ENCODE peak calls at places on chromosome 18, in six cellular contexts. One of them, this sample, is unnamed.

GRCh38 chr18:36850527-36851201 is 21.7 kb downstream of the KIAA1328 start:
- DNase-seq in K562: peak
- DNase-seq in HepG2: peak
- DNase-seq in GM12878: no peak
- DNase-seq in endothelial cell of umbilical vein: peak
- DNase-seq in A549: peak
- DNase-seq in this sample: peak

GRCh38 chr18:75198046-75198445 is 10.9 kb downstream of the PTGR3 start:
- DNase-seq in K562: no peak
- DNase-seq in HepG2: no peak
- DNase-seq in GM12878: no peak
- DNase-seq in endothelial cell of umbilical vein: no peak
- DNase-seq in A549: no peak
- DNase-seq in this sample: no peak

GRCh38 chr18:62324917-62325805 is at the start of gene TNFRSF11A:
- DNase-seq in K562: peak
- DNase-seq in HepG2: no peak
- DNase-seq in GM12878: no peak
- DNase-seq in endothelial cell of umbilical vein: peak
- DNase-seq in A549: peak
- DNase-seq in this sample: peak

GRCh38 chr18:45837283-45838070 is 12.0 kb downstream of the SIGLEC15 start:
- DNase-seq in K562: no peak
- DNase-seq in HepG2: no peak
- DNase-seq in GM12878: no peak
- DNase-seq in endothelial cell of umbilical vein: peak
- DNase-seq in A549: peak
- DNase-seq in this sample: peak

GRCh38 chr18:38241216-38241615 is 675.6 kb upstream of the CELF4 start:
- DNase-seq in K562: no peak
- DNase-seq in HepG2: no peak
- DNase-seq in GM12878: no peak
- DNase-seq in endothelial cell of umbilical vein: no peak
- DNase-seq in A549: no peak
- DNase-seq in this sample: no peak

GRCh38 chr18:2978626-2979025 is 34.3 kb downstream of the LPIN2 start:
- DNase-seq in K562: no peak
- DNase-seq in HepG2: no peak
- DNase-seq in GM12878: no peak
- DNase-seq in endothelial cell of umbilical vein: peak
- DNase-seq in A549: peak
- DNase-seq in this sample: peak

GRCh38 chr18:8866679-8867078 is 161.3 kb downstream of the MTCL1 start:
- DNase-seq in K562: no peak
- DNase-seq in HepG2: no peak
- DNase-seq in GM12878: no peak
- DNase-seq in endothelial cell of umbilical vein: no peak
- DNase-seq in A549: no peak
- DNase-seq in this sample: no peak

GRCh38 chr18:8153887-8154583 is 455.2 kb upstream of the RAB12 start:
- DNase-seq in K562: no peak
- DNase-seq in HepG2: no peak
- DNase-seq in GM12878: no peak
- DNase-seq in endothelial cell of umbilical vein: no peak
- DNase-seq in A549: no peak
- DNase-seq in this sample: no peak

GRCh38 chr18:39647627-39648502 is 2082.3 kb upstream of the CELF4 start:
- DNase-seq in K562: no peak
- DNase-seq in HepG2: no peak
- DNase-seq in GM12878: no peak
- DNase-seq in endothelial cell of umbilical vein: peak
- DNase-seq in A549: peak
- DNase-seq in this sample: no peak

DNA sequence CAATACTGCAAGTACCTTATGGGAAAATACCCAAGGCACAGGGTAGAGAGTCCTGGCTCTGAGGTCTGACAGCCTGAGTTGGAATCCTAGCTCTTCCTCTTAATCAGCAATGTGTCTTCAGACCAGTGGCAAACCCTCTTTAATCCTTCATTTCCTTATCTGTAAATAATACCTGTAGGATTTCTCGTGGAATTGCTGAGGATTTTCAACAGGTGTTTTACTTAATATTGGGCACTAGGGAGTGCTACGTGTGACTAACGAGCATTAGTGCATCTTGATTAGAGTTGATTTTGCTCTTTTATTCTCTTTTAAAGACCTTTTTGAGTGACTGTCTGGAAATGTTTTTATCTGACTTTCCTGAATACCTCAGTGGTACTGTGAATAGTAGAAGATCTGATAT is 48.9 kb downstream of the ARHGAP28 start:
- DNase-seq in K562: no peak
- DNase-seq in HepG2: no peak
- DNase-seq in GM12878: no peak
- DNase-seq in endothelial cell of umbilical vein: no peak
- DNase-seq in A549: no peak
- DNase-seq in this sample: no peak
- TF ChIP-seq MYC in K562: no peak
- TF ChIP-seq MYC in HepG2: no peak
- TF ChIP-seq MYC in GM12878: no peak
- TF ChIP-seq MYC in endothelial cell of umbilical vein: no peak
- TF ChIP-seq MYC in A549: no peak
- TF ChIP-seq MYC in this sample: no peak

DNA sequence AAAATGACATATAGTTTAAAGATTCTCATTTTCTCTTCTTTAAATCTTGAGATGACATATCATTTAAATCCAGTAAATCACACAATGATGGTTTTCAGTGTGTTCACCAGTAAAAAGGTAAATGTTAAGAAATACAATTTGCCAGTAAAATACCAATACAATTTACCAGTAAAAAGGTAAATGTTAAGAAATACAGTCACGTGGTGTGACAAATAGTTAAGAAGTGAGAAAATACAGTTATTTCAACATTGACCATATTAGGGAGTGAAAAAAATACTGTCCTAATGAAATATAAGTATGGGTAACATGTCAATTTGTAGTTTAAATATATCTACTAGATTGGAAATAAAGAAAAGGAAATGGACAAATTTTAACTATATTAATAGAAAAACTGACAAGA is 80.5 kb downstream of the DLGAP1 start:
- DNase-seq in K562: no peak
- DNase-seq in HepG2: no peak
- DNase-seq in GM12878: no peak
- DNase-seq in endothelial cell of umbilical vein: no peak
- DNase-seq in A549: no peak
- DNase-seq in this sample: no peak
- TF ChIP-seq CTCF in K562: no peak
- TF ChIP-seq CTCF in HepG2: no peak
- TF ChIP-seq CTCF in GM12878: no peak
- TF ChIP-seq CTCF in endothelial cell of umbilical vein: no peak
- TF ChIP-seq CTCF in A549: no peak
- TF ChIP-seq CTCF in this sample: no peak

GRCh38 chr18:13219576-13219975 is 1.0 kb downstream of the LDLRAD4 start:
- DNase-seq in K562: no peak
- DNase-seq in HepG2: no peak
- DNase-seq in GM12878: no peak
- DNase-seq in endothelial cell of umbilical vein: no peak
- DNase-seq in A549: no peak
- DNase-seq in this sample: no peak
- H3K4me3 ChIP-seq in K562: no peak
- H3K4me3 ChIP-seq in HepG2: peak
- H3K4me3 ChIP-seq in GM12878: no peak
- H3K4me3 ChIP-seq in endothelial cell of umbilical vein: no peak
- H3K4me3 ChIP-seq in A549: no peak
- H3K4me3 ChIP-seq in this sample: no peak

DNA sequence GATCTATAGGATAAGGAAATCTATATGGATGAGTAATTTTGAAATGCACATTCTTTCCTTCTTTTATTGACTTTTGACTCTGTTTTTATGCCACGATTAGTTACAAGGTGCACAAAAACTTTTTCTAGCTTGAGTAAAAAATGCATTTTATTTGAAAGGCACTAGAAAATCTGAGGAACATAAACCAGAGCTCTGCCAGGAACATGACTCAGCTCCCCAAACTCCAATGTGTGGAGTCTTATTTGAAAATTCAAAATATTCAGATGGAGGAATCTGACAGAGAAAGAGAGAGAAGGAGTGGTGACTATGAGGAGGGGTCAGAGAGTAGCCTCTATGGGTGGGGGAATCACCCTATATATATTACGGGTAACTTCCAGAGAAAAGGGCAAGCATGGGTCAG is 231.0 kb downstream of the DCC start:
- DNase-seq in K562: no peak
- DNase-seq in HepG2: no peak
- DNase-seq in GM12878: no peak
- DNase-seq in endothelial cell of umbilical vein: no peak
- DNase-seq in A549: no peak
- DNase-seq in this sample: no peak
- TF ChIP-seq MYC in K562: no peak
- TF ChIP-seq MYC in HepG2: no peak
- TF ChIP-seq MYC in GM12878: no peak
- TF ChIP-seq MYC in endothelial cell of umbilical vein: no peak
- TF ChIP-seq MYC in A549: no peak
- TF ChIP-seq MYC in this sample: no peak

GRCh38 chr18:77478619-77479018 is 229.0 kb downstream of the GALR1 start:
- DNase-seq in K562: peak
- DNase-seq in HepG2: peak
- DNase-seq in GM12878: no peak
- DNase-seq in endothelial cell of umbilical vein: no peak
- DNase-seq in A549: no peak
- DNase-seq in this sample: peak
- TF ChIP-seq CTCF in K562: no peak
- TF ChIP-seq CTCF in HepG2: peak
- TF ChIP-seq CTCF in GM12878: no peak
- TF ChIP-seq CTCF in endothelial cell of umbilical vein: no peak
- TF ChIP-seq CTCF in A549: no peak
- TF ChIP-seq CTCF in this sample: peak

GRCh38 chr18:49071776-49072175 is 121.0 kb upstream of the SMAD7 start:
- DNase-seq in K562: no peak
- DNase-seq in HepG2: no peak
- DNase-seq in GM12878: no peak
- DNase-seq in endothelial cell of umbilical vein: no peak
- DNase-seq in A549: no peak
- DNase-seq in this sample: no peak
- H3K4me3 ChIP-seq in K562: no peak
- H3K4me3 ChIP-seq in HepG2: no peak
- H3K4me3 ChIP-seq in GM12878: no peak
- H3K4me3 ChIP-seq in endothelial cell of umbilical vein: no peak
- H3K4me3 ChIP-seq in A549: no peak
- H3K4me3 ChIP-seq in this sample: no peak

DNA sequence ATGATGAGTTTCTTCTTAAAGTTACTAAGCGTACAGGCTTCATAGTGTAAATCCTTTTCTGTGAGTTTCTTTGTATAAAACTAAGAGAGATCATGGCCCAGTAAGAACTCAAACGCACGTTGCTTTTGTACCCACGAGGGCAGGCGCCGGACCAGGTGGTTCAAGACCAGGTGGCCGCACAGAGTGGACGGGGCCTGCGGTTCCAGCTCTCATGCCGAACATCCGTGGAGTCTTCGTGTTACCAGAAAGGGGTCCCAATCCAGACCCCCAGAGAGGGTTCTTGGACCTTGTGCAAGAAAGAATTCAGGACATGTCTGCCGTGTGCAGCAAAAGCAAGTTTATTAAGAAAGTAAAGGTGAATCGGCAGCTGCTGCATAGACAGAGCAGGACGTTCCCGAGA is 53.0 kb downstream of the KCNG2 start:
- DNase-seq in K562: no peak
- DNase-seq in HepG2: no peak
- DNase-seq in GM12878: no peak
- DNase-seq in endothelial cell of umbilical vein: no peak
- DNase-seq in A549: no peak
- DNase-seq in this sample: no peak
- TF ChIP-seq MYC in K562: no peak
- TF ChIP-seq MYC in HepG2: no peak
- TF ChIP-seq MYC in GM12878: no peak
- TF ChIP-seq MYC in endothelial cell of umbilical vein: no peak
- TF ChIP-seq MYC in A549: no peak
- TF ChIP-seq MYC in this sample: no peak

GRCh38 chr18:27430595-27430994 is 245.5 kb upstream of the CHST9 start:
- DNase-seq in K562: no peak
- DNase-seq in HepG2: no peak
- DNase-seq in GM12878: no peak
- DNase-seq in endothelial cell of umbilical vein: no peak
- DNase-seq in A549: no peak
- DNase-seq in this sample: no peak

GRCh38 chr18:27423581-27423980 is 238.5 kb upstream of the CHST9 start:
- DNase-seq in K562: no peak
- DNase-seq in HepG2: no peak
- DNase-seq in GM12878: no peak
- DNase-seq in endothelial cell of umbilical vein: no peak
- DNase-seq in A549: no peak
- DNase-seq in this sample: no peak

GRCh38 chr18:27428716-27429475 is 243.8 kb upstream of the CHST9 start:
- DNase-seq in K562: no peak
- DNase-seq in HepG2: no peak
- DNase-seq in GM12878: no peak
- DNase-seq in endothelial cell of umbilical vein: no peak
- DNase-seq in A549: no peak
- DNase-seq in this sample: no peak

GRCh38 chr18:27428120-27428519 is 243.0 kb upstream of the CHST9 start:
- DNase-seq in K562: no peak
- DNase-seq in HepG2: no peak
- DNase-seq in GM12878: no peak
- DNase-seq in endothelial cell of umbilical vein: no peak
- DNase-seq in A549: no peak
- DNase-seq in this sample: no peak
- TF ChIP-seq CTCF in K562: no peak
- TF ChIP-seq CTCF in HepG2: no peak
- TF ChIP-seq CTCF in GM12878: no peak
- TF ChIP-seq CTCF in endothelial cell of umbilical vein: no peak
- TF ChIP-seq CTCF in A549: no peak
- TF ChIP-seq CTCF in this sample: no peak